ENCODE peak calls at places on chromosomes 5 and 9, in seven cellular contexts. U, O, S, E, H, C and A are unnamed samples.

GRCh38 chr5:62343428-62343827 is 37.4 kb downstream of the KIF2A start:
- DNase-seq in S (no peak), E (no peak), U (no peak), C (no peak), O (no peak), H (peak; percentile 36), A (no peak)

GRCh38 chr5:39570418-39571027 is 145.7 kb upstream of the DAB2 start:
- DNase-seq in U (no peak), C (no peak), S (no peak), H (no peak), E (no peak), O (no peak), A (no peak)

GRCh38 chr9:81619353-81620008 is 69.9 kb downstream of the TLE1 start:
- DNase-seq in U (no peak), C (no peak), S (no peak), E (peak; percentile 67), O (no peak), H (no peak), A (no peak)

GRCh38 chr9:106482733-106483132 is 380.2 kb upstream of the ZNF462 start:
- DNase-seq in U (no peak), O (no peak), E (no peak), S (no peak), H (peak; percentile 52), C (no peak), A (no peak)

GRCh38 chr9:1839984-1840383 is 175.2 kb upstream of the SMARCA2 start:
- DNase-seq in S (no peak), H (no peak), E (no peak), U (no peak), O (no peak), C (no peak), A (no peak)

GRCh38 chr5:146007270-146007669 is 70.9 kb downstream of the SH3RF2 start:
- DNase-seq in H (no peak), U (no peak), O (no peak), S (no peak), E (no peak), C (no peak), A (no peak)

GRCh38 chr9:93324191-93324834 is 127.2 kb upstream of the FAM120A start:
- DNase-seq in O (no peak), E (no peak), U (no peak), H (no peak), C (no peak), S (no peak), A (no peak)

GRCh38 chr5:167057665-167058064 is 1233.8 kb upstream of the WWC1 start:
- DNase-seq in H (no peak), S (no peak), C (no peak), U (no peak), E (no peak), O (no peak), A (no peak)